ENCODE peak calls at places on chromosomes 7 and 10, in six cellular contexts. Y, Q, I, F, L and Z are unnamed samples.
A peak's percentile ranks its signal among the peaks of the same experiment; 100 is the strongest.

GRCh38 chr7:29593458-29593857 is 29.8 kb downstream of the PRR15 start:
- DNase-seq in Y (no peak), Q (no peak), I (no peak), F (no peak), L (no peak), Z (no peak)

GRCh38 chr7:127652333-127653248 is 597 bp downstream of the SND1 start:
- DNase-seq in Y (no peak), Q (no peak), I (no peak), F (no peak), L (peak; percentile 56), Z (no peak)

GRCh38 chr7:103380395-103381191 is 33.1 kb downstream of the PSMC2 start:
- DNase-seq in Y (no peak), Q (no peak), I (no peak), F (no peak), L (peak; percentile 7), Z (no peak)

GRCh38 chr7:141076377-141076776 is 2.5 kb downstream of the TMEM178B start:
- DNase-seq in Y (no peak), Q (no peak), I (no peak), F (no peak), L (no peak), Z (no peak)

GRCh38 chr10:63466168-63466935 is 575 bp upstream of the JMJD1C start:
- DNase-seq in Y (peak; percentile 59), Q (no peak), I (peak; percentile 38), F (peak; percentile 46), L (peak; percentile 58), Z (no peak)

GRCh38 chr7:122556873-122557542 is 141.9 kb downstream of the RNF133 start:
- DNase-seq in Y (no peak), Q (no peak), I (no peak), F (no peak), L (no peak), Z (no peak)

GRCh38 chr10:91565241-91565640 is 67.6 kb downstream of the PPP1R3C start:
- DNase-seq in Y (no peak), Q (no peak), I (no peak), F (no peak), L (no peak), Z (no peak)

GRCh38 chr7:55575098-55575497 is 2.8 kb upstream of the VOPP1 start:
- DNase-seq in Y (no peak), Q (no peak), I (no peak), F (no peak), L (no peak), Z (no peak)

GRCh38 chr10:43110318-43111071 is 27.8 kb upstream of the CSGALNACT2 start:
- DNase-seq in Y (peak; percentile 46), Q (no peak), I (peak; percentile 54), F (peak; percentile 41), L (peak; percentile 33), Z (no peak)

GRCh38 chr7:38855867-38856266 is 53.1 kb downstream of the VPS41 start:
- DNase-seq in Y (no peak), Q (no peak), I (no peak), F (no peak), L (no peak), Z (no peak)

GRCh38 chr10:33509231-33509871 is 174.9 kb upstream of the NRP1 start:
- DNase-seq in Y (no peak), Q (peak; percentile 70), I (peak; percentile 72), F (no peak), L (peak; percentile 97), Z (peak; percentile 43)

GRCh38 chr10:100370976-100371706 is 24.1 kb downstream of the SCD start:
- DNase-seq in Y (peak; percentile 95), Q (no peak), I (peak; percentile 73), F (peak; percentile 77), L (peak; percentile 90), Z (peak; percentile 78)

GRCh38 chr10:58260334-58260733 is 7.4 kb downstream of the IPMK start:
- DNase-seq in Y (no peak), Q (no peak), I (no peak), F (no peak), L (no peak), Z (no peak)

GRCh38 chr7:30920584-30921539 is 9.2 kb downstream of the AQP1 start:
- DNase-seq in Y (no peak), Q (no peak), I (peak; percentile 54), F (peak; percentile 72), L (peak; percentile 63), Z (no peak)

GRCh38 chr7:30920021-30920583 is 8.4 kb downstream of the AQP1 start:
- DNase-seq in Y (no peak), Q (no peak), I (peak; percentile 43), F (peak; percentile 10), L (peak; percentile 34), Z (no peak)

GRCh38 chr7:30917216-30917893 is 5.7 kb downstream of the AQP1 start:
- DNase-seq in Y (no peak), Q (no peak), I (no peak), F (no peak), L (no peak), Z (no peak)

GRCh38 chr7:30916767-30917166 is 5.1 kb downstream of the AQP1 start:
- DNase-seq in Y (no peak), Q (no peak), I (no peak), F (no peak), L (no peak), Z (no peak)

GRCh38 chr7:30918676-30919075 is 7.0 kb downstream of the AQP1 start:
- DNase-seq in Y (no peak), Q (no peak), I (no peak), F (peak; percentile 14), L (no peak), Z (no peak)
- TF ChIP-seq CTCF in Y (no peak), Q (no peak), I (no peak), F (no peak), L (no peak), Z (no peak)

GRCh38 chr10:133198206-133198605 is 31.8 kb upstream of the UTF1 start:
- DNase-seq in Y (no peak), Q (no peak), I (no peak), F (no peak), L (no peak), Z (no peak)
- H3K4me3 ChIP-seq in Y (no peak overlapping the region), Q (no peak overlapping the region), I (no peak overlapping the region), F (no peak overlapping the region), L (no peak overlapping the region), Z (no peak overlapping the region)

GRCh38 chr10:69662173-69662685 is 32.2 kb downstream of the FAM241B start:
- DNase-seq in Y (no peak), Q (no peak), I (no peak), F (no peak), L (no peak), Z (no peak)
- TF ChIP-seq CTCF in Y (no peak), Q (no peak), I (no peak), F (no peak), L (no peak), Z (no peak)

GRCh38 chr7:2861509-2861908 is 17.4 kb upstream of the GNA12 start:
- DNase-seq in Y (no peak), Q (no peak), I (no peak), F (no peak), L (no peak), Z (no peak)
- H3K4me3 ChIP-seq in Y (no peak overlapping the region), Q (no peak overlapping the region), I (no peak overlapping the region), F (no peak overlapping the region), L (no peak overlapping the region), Z (no peak overlapping the region)

GRCh38 chr10:23516530-23516929 is 77.7 kb downstream of the OTUD1 start:
- DNase-seq in Y (no peak), Q (no peak), I (no peak), F (no peak), L (peak; percentile 3), Z (no peak)
- TF ChIP-seq CTCF in Y (no peak), Q (peak; percentile 34), I (peak; percentile 57), F (peak; percentile 48), L (peak; percentile 24), Z (peak; percentile 75)

GRCh38 chr10:31321396-31321941 is 2.5 kb downstream of the ZEB1 start:
- DNase-seq in Y (no peak), Q (no peak), I (no peak), F (no peak), L (peak; percentile 7), Z (no peak)
- H3K4me3 ChIP-seq in Y (peak overlapping the region; percentile 48), Q (peak overlapping the region; percentile 85), I (peak overlapping the region; percentile 84), F (peak overlapping the region; percentile 96), L (peak overlapping the region; percentile 92), Z (peak overlapping the region; percentile 83)

DNA sequence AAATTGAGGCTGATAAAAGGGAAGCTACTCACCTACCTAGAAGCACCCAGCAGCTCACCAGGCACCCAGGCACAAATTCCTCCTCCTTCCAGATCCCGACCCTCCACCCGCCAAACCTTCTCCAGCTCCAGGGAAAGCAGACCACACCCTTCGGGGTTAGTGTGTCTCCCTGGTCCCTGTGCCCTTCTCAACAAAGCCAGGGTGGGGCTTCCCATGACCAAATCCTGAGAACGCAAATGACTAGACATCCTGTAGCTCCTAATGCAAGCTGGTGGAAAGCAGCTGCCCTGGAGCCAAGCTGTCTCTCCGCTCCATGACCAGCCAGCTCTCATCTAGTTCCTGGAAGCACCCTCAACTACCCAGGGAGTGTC is 4.4 kb downstream of the TBX20 start:
- DNase-seq in Y (no peak), Q (no peak), I (no peak), F (peak; percentile 24), L (no peak), Z (no peak)
- TF ChIP-seq CTCF in Y (no peak), Q (no peak), I (no peak), F (no peak), L (no peak), Z (no peak)

DNA sequence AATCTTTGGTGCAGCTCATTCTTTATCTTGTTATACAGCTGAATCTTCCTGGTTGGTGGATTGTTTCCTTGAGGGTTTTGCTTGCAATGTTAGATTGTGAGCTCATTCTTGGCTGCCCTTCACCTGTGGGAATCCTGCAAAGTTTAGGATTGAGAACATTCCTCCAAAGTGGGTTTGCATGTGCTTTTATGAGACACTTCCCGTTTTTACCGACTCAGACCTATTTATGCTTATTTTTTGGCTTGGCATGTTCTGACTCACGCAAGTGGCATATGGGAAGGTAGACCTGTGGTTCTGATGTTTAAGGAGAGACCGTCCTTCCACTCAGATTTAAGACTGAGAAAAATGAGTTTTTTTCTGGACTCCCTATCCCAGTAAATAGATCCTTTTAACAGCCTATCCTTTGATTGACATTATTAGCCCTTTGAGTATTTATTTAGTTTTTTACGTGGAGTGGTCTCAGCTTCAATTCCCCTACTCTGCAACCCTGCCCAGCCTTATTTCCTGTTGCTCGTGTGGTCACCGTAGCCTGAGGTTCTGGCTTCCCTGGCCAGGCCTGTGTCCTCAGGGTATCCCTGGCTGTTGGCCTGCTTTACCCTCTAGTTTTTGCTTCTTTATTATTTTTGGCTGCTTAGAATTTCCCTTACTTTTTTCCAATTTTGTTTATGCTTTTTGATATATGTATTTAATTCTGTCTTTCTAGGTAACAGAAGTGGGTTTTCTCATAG is 13.4 kb upstream of the PRF1 start:
- DNase-seq in Y (no peak), Q (no peak), I (no peak), F (no peak), L (peak; percentile 97), Z (no peak)
- H3K4me3 ChIP-seq in Y (no peak overlapping the region), Q (no peak overlapping the region), I (no peak overlapping the region), F (no peak overlapping the region), L (no peak overlapping the region), Z (no peak overlapping the region)

DNA sequence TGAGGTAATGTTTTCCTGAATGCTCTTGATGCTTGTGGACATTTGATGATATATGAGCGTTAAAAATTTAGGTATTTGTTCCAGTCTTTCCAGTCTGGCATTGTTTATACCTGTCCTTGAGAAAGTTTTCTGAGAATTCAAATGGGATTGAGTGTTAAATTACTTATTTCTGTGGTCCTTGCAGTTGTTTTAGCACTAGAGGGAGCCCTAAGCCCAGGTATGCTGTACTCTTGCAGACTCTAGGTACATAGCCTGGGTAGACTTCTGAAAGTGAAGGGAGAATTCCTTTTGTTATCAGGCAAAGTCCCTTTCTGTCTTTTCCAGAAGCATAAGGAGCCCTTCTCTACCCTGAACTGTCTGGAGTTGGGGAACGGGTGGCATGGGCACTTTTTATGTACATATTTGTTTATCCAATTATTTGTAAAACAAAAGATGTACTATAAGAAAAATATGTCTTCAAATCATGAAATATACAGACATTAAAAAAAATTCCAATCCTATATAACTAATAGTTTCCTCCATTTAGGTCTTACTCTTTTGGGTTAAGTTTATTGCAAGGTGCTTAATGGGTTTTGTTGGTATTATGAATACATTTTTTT is 262.1 kb downstream of the ATRNL1 start:
- DNase-seq in Y (peak; percentile 25), Q (peak; percentile 29), I (peak; percentile 36), F (no peak), L (peak; percentile 41), Z (peak; percentile 47)
- TF ChIP-seq CTCF in Y (peak; percentile 29), Q (peak; percentile 65), I (peak; percentile 77), F (peak; percentile 59), L (peak; percentile 84), Z (peak; percentile 85)